ENCODE peak calls at places on chromosomes 7 and 10, in four cellular contexts. G is K562, B is HEK293T, H is GM12878. V is an unnamed sample.

GRCh38 chr7:106284516-106285050 is at the start of gene NAMPT:
- DNase-seq in G (peak; percentile 79), B (peak; percentile 40), H (no peak), V (no peak)

GRCh38 chr7:138030679-138031351 is 28.9 kb upstream of the CREB3L2 start:
- DNase-seq in G (no peak), B (no peak), H (no peak), V (no peak)

GRCh38 chr10:64506963-64507362 is 985.8 kb downstream of the REEP3 start:
- DNase-seq in G (peak; percentile 85), B (no peak), H (no peak), V (no peak)

GRCh38 chr10:128859738-128860386 is 607.2 kb upstream of the MGMT start:
- DNase-seq in G (peak; percentile 55), B (peak; percentile 44), H (no peak), V (peak; percentile 24)

GRCh38 chr10:110533149-110533548 is 34.3 kb upstream of the SMC3 start:
- DNase-seq in G (peak; percentile 30), B (no peak), H (no peak), V (no peak)

GRCh38 chr10:96910488-96911395 is 78.6 kb downstream of the LCOR start:
- DNase-seq in G (peak; percentile 62), B (peak; percentile 59), H (peak; percentile 28), V (peak; percentile 28)

GRCh38 chr10:30027057-30028005 is 32.1 kb downstream of the JCAD start:
- DNase-seq in G (peak; percentile 51), B (no peak), H (peak; percentile 32), V (no peak)

GRCh38 chr10:51377932-51378206 is 303.6 kb downstream of the PRKG1 start:
- DNase-seq in G (no peak), B (no peak), H (no peak), V (no peak)

GRCh38 chr7:142188846-142189245 is 69.0 kb downstream of the PRSS58 start:
- DNase-seq in G (no peak), B (no peak), H (no peak), V (peak; percentile 5)

GRCh38 chr7:157769870-157770213 is 433.0 kb downstream of the DNAJB6 start:
- DNase-seq in G (no peak), B (no peak), H (no peak), V (no peak)

GRCh38 chr10:80144302-80145131 is 12.0 kb downstream of the PLAC9 start:
- DNase-seq in G (no peak), B (no peak), H (no peak), V (no peak)

GRCh38 chr7:104922187-104923009 is 91.6 kb upstream of the KMT2E start:
- DNase-seq in G (no peak), B (no peak), H (no peak), V (no peak)

GRCh38 chr7:8176370-8177081 is 85.4 kb downstream of the ICA1 start:
- DNase-seq in G (no peak), B (no peak), H (peak; percentile 96), V (no peak)

GRCh38 chr7:97865104-97865503 is 7.1 kb downstream of the ASNS start:
- DNase-seq in G (no peak), B (no peak), H (no peak), V (no peak)

GRCh38 chr7:26143298-26144044 is 8.5 kb upstream of the NFE2L3 start:
- DNase-seq in G (no peak), B (no peak), H (no peak), V (no peak)

GRCh38 chr10:130495116-130495862 is 359.1 kb downstream of the GLRX3 start:
- DNase-seq in G (no peak), B (no peak), H (no peak), V (no peak)

GRCh38 chr10:22911067-22911466 is 16.8 kb upstream of the ARMC3 start:
- DNase-seq in G (no peak), B (no peak), H (no peak), V (no peak)

GRCh38 chr10:588246-589165 is 101.0 kb downstream of the DIP2C start:
- DNase-seq in G (peak; percentile 23), B (no peak), H (no peak), V (no peak)

GRCh38 chr7:78924581-78924980 is 528.9 kb downstream of the MAGI2 start:
- DNase-seq in G (no peak), B (peak; percentile 12), H (no peak), V (no peak)

GRCh38 chr10:3192856-3193635 is 20.5 kb upstream of the PITRM1 start:
- DNase-seq in G (peak; percentile 67), B (peak; percentile 48), H (no peak), V (peak; percentile 29)

GRCh38 chr7:158228131-158228530 is 359.5 kb downstream of the PTPRN2 start:
- DNase-seq in G (no peak), B (no peak), H (no peak), V (no peak)

GRCh38 chr7:95772771-95773581 is 622 bp downstream of the DYNC1I1 start:
- DNase-seq in G (no peak), B (no peak), H (no peak), V (no peak)

GRCh38 chr7:82816272-82816671 is 346.4 kb downstream of the PCLO start:
- DNase-seq in G (no peak), B (no peak), H (no peak), V (no peak)

GRCh38 chr7:100582041-100582579 is 3.8 kb downstream of the LRCH4 start:
- DNase-seq in G (no peak), B (no peak), H (no peak), V (no peak)

GRCh38 chr10:101693701-101694055 is 1.3 kb downstream of the FBXW4 start:
- DNase-seq in G (peak; percentile 50), B (peak; percentile 45), H (no peak), V (peak; percentile 44)

GRCh38 chr10:25078659-25079429 is 62.4 kb downstream of the THNSL1 start:
- DNase-seq in G (no peak), B (no peak), H (no peak), V (peak; percentile 91)

GRCh38 chr7:132065193-132065972 is 509.0 kb upstream of the PODXL start:
- DNase-seq in G (no peak), B (no peak), H (no peak), V (no peak)

GRCh38 chr7:137904826-137905225 is 58.1 kb upstream of the DGKI start:
- DNase-seq in G (peak; percentile 18), B (no peak), H (no peak), V (no peak)

GRCh38 chr10:120750167-120750566 is 101.0 kb upstream of the WDR11 start:
- DNase-seq in G (no peak), B (no peak), H (peak; percentile 3), V (no peak)

GRCh38 chr10:27536437-27536836 is 32.3 kb downstream of the RAB18 start:
- DNase-seq in G (no peak), B (no peak), H (no peak), V (no peak)

DNA sequence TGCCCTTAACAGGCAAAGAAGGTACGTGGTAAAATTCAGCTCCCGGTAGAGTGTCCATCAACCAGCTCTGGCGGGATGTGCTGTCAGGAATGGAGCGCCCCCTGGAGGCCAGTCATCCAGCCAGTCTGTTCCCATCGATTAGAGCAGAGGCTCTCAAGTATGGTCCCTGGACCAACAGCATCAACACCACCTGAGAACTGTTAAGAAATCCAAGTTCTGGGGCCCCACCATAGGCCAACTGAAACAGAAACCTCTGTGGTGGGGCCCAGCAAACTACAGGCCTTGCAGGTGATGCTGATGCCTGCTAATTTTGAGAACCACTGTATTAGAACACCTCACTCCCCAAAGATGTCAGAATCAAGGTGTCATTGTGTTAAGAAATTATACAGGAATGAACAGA is 109.2 kb downstream of the DPY19L1 start:
- DNase-seq in G (peak; percentile 64), B (peak; percentile 10), H (no peak), V (peak; percentile 46)
- TF ChIP-seq FOXK2 in G (no peak), B (no peak), H (no peak), V (no peak)

GRCh38 chr7:30795161-30795943 is 24.1 kb downstream of the MINDY4 start:
- DNase-seq in G (no peak), B (no peak), H (no peak), V (no peak)
- TF ChIP-seq FOXK2 in G (no peak), B (no peak), H (no peak), V (no peak)

GRCh38 chr7:40572810-40573470 is 438.1 kb downstream of the SUGCT start:
- DNase-seq in G (no peak), B (no peak), H (no peak), V (no peak)
- TF ChIP-seq FOXK2 in G (no peak), B (no peak), H (no peak), V (no peak)

GRCh38 chr7:128170461-128170860 is 70.6 kb upstream of the LEP start:
- DNase-seq in G (no peak), B (no peak), H (no peak), V (no peak)

GRCh38 chr7:128167316-128167691 is 73.8 kb upstream of the LEP start:
- DNase-seq in G (peak; percentile 59), B (peak; percentile 72), H (no peak), V (no peak)

GRCh38 chr7:128167791-128168666 is 73.0 kb upstream of the LEP start:
- DNase-seq in G (no peak), B (no peak), H (no peak), V (no peak)

GRCh38 chr7:128166603-128167315 is 74.3 kb upstream of the LEP start:
- DNase-seq in G (no peak), B (no peak), H (no peak), V (no peak)

GRCh38 chr7:128168667-128169210 is 72.3 kb upstream of the LEP start:
- DNase-seq in G (peak; percentile 61), B (peak; percentile 58), H (no peak), V (no peak)
- TF ChIP-seq FOXK2 in G (no peak), B (no peak), H (no peak), V (no peak)

DNA sequence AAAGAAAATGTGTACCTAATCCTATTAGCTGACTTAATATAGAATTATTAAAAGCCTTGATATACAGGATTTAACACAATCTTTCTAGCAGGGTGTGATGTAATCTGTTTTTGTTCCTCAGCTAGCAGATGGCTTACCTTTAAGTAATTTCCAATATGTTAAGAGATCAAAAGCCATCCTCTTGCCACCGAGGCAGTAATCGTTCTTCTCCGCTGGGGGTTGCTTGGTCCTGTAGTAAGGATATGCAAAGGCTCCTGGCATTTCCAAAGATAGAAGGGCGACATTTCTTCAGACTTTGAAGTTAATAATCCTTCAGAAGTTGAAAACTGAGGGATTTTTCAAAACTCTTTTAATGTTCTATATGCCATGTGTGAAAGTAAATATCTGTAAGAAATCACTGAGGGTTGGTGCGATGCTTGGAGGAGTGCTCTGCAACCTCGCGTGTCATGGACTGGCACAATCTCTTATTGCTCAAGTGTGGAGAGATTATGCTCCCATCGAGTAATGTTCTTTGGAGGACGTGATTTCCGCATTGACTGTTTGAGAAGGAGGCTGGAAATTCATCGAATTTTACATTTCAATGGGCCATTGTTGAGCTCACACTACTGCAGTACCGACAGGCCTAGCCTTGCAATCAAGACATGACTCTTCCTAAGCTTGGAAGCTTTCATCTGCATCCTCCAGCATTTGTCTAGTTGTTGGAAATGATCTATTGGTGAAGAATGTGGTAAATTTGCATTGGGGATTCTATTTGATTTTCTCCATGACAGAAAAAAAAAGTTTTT is 156.6 kb downstream of the FZD1 start:
- DNase-seq in G (no peak), B (no peak), H (no peak), V (no peak)
- TF ChIP-seq FOXK2 in G (no peak), B (no peak), H (no peak), V (no peak)

V was measured in HepG2.